ENCODE peak calls at places on chromosome 4, in seven cellular contexts. One of them, this sample, is unnamed.

GRCh38 chr4:123825596-123826291 is 429.1 kb downstream of the SPRY1 start:
- DNase-seq in H1: no peak
- DNase-seq in MCF 10A: peak; percentile 47
- DNase-seq in foreskin fibroblast: peak; percentile 90
- DNase-seq in testis: no peak
- DNase-seq in neural crest cell: no peak
- DNase-seq in suprapubic skin: no peak
- DNase-seq in this sample: no peak

GRCh38 chr4:58063761-58064160 is 953.6 kb upstream of the IGFBP7 start:
- DNase-seq in H1: no peak
- DNase-seq in MCF 10A: peak; percentile 1
- DNase-seq in foreskin fibroblast: no peak
- DNase-seq in testis: no peak
- DNase-seq in neural crest cell: no peak
- DNase-seq in suprapubic skin: no peak
- DNase-seq in this sample: no peak

GRCh38 chr4:54187148-54187547 is 41.9 kb upstream of the PDGFRA start:
- DNase-seq in H1: no peak
- DNase-seq in MCF 10A: no peak
- DNase-seq in foreskin fibroblast: no peak
- DNase-seq in testis: peak; percentile 82
- DNase-seq in neural crest cell: no peak
- DNase-seq in suprapubic skin: no peak
- DNase-seq in this sample: no peak

GRCh38 chr4:102180080-102180479 is 165.2 kb downstream of the SLC39A8 start:
- DNase-seq in H1: no peak
- DNase-seq in MCF 10A: no peak
- DNase-seq in foreskin fibroblast: no peak
- DNase-seq in testis: no peak
- DNase-seq in neural crest cell: no peak
- DNase-seq in suprapubic skin: no peak
- DNase-seq in this sample: no peak

GRCh38 chr4:3224971-3225850 is 23.7 kb upstream of the MSANTD1 start:
- DNase-seq in H1: no peak
- DNase-seq in MCF 10A: no peak
- DNase-seq in foreskin fibroblast: no peak
- DNase-seq in testis: no peak
- DNase-seq in neural crest cell: no peak
- DNase-seq in suprapubic skin: no peak
- DNase-seq in this sample: no peak

GRCh38 chr4:67459164-67459563 is 86.1 kb downstream of the CENPC start:
- DNase-seq in H1: no peak
- DNase-seq in MCF 10A: peak; percentile 8
- DNase-seq in foreskin fibroblast: no peak
- DNase-seq in testis: no peak
- DNase-seq in neural crest cell: no peak
- DNase-seq in suprapubic skin: no peak
- DNase-seq in this sample: no peak

GRCh38 chr4:144578681-144579080 is 67.3 kb upstream of the HHIP start:
- DNase-seq in H1: no peak
- DNase-seq in MCF 10A: no peak
- DNase-seq in foreskin fibroblast: peak; percentile 67
- DNase-seq in testis: no peak
- DNase-seq in neural crest cell: no peak
- DNase-seq in suprapubic skin: no peak
- DNase-seq in this sample: no peak

GRCh38 chr4:17814140-17814539 is 3.4 kb downstream of the NCAPG start:
- DNase-seq in H1: no peak
- DNase-seq in MCF 10A: peak; percentile 38
- DNase-seq in foreskin fibroblast: peak; percentile 40
- DNase-seq in testis: no peak
- DNase-seq in neural crest cell: no peak
- DNase-seq in suprapubic skin: no peak
- DNase-seq in this sample: no peak

GRCh38 chr4:54493862-54494261 is 163.9 kb upstream of the KIT start:
- DNase-seq in H1: no peak
- DNase-seq in MCF 10A: peak; percentile 16
- DNase-seq in foreskin fibroblast: peak; percentile 47
- DNase-seq in testis: no peak
- DNase-seq in neural crest cell: no peak
- DNase-seq in suprapubic skin: no peak
- DNase-seq in this sample: no peak

GRCh38 chr4:153763404-153763803 is 3.6 kb upstream of the RNF175 start:
- DNase-seq in H1: no peak
- DNase-seq in MCF 10A: peak; percentile 54
- DNase-seq in foreskin fibroblast: peak; percentile 28
- DNase-seq in testis: no peak
- DNase-seq in neural crest cell: no peak
- DNase-seq in suprapubic skin: no peak
- DNase-seq in this sample: no peak

GRCh38 chr4:3331511-3332394 is 38.9 kb downstream of the RGS12 start:
- DNase-seq in H1: no peak
- DNase-seq in MCF 10A: no peak
- DNase-seq in foreskin fibroblast: no peak
- DNase-seq in testis: no peak
- DNase-seq in neural crest cell: no peak
- DNase-seq in suprapubic skin: no peak
- DNase-seq in this sample: no peak

GRCh38 chr4:6183740-6184139 is 16.6 kb downstream of the JAKMIP1 start:
- DNase-seq in H1: no peak
- DNase-seq in MCF 10A: no peak
- DNase-seq in foreskin fibroblast: no peak
- DNase-seq in testis: no peak
- DNase-seq in neural crest cell: no peak
- DNase-seq in suprapubic skin: no peak
- DNase-seq in this sample: no peak

GRCh38 chr4:189084671-189085070 is 856.0 kb upstream of the FRG1 start:
- DNase-seq in H1: no peak
- DNase-seq in MCF 10A: peak; percentile 44
- DNase-seq in foreskin fibroblast: no peak
- DNase-seq in testis: no peak
- DNase-seq in neural crest cell: no peak
- DNase-seq in suprapubic skin: no peak
- DNase-seq in this sample: no peak

GRCh38 chr4:19623866-19624265 is 627.8 kb upstream of the SLIT2 start:
- DNase-seq in H1: no peak
- DNase-seq in MCF 10A: peak; percentile 27
- DNase-seq in foreskin fibroblast: peak; percentile 47
- DNase-seq in testis: no peak
- DNase-seq in neural crest cell: no peak
- DNase-seq in suprapubic skin: no peak
- DNase-seq in this sample: no peak

GRCh38 chr4:179307297-179308136 is 1865.3 kb upstream of the AGA start:
- DNase-seq in H1: no peak
- DNase-seq in MCF 10A: peak; percentile 69
- DNase-seq in foreskin fibroblast: peak; percentile 2
- DNase-seq in testis: peak; percentile 74
- DNase-seq in neural crest cell: peak; percentile 59
- DNase-seq in suprapubic skin: no peak
- DNase-seq in this sample: no peak

GRCh38 chr4:41212221-41213203 is 1.8 kb downstream of the APBB2 start:
- DNase-seq in H1: no peak
- DNase-seq in MCF 10A: peak; percentile 87
- DNase-seq in foreskin fibroblast: peak; percentile 90
- DNase-seq in testis: peak; percentile 46
- DNase-seq in neural crest cell: no peak
- DNase-seq in suprapubic skin: no peak
- DNase-seq in this sample: no peak

GRCh38 chr4:110059556-110060191 is 138.7 kb downstream of the ELOVL6 start:
- DNase-seq in H1: no peak
- DNase-seq in MCF 10A: peak; percentile 30
- DNase-seq in foreskin fibroblast: peak; percentile 80
- DNase-seq in testis: no peak
- DNase-seq in neural crest cell: no peak
- DNase-seq in suprapubic skin: no peak
- DNase-seq in this sample: no peak

GRCh38 chr4:122827258-122827887 is 742 bp downstream of the FGF2 start:
- DNase-seq in H1: no peak
- DNase-seq in MCF 10A: peak; percentile 47
- DNase-seq in foreskin fibroblast: peak; percentile 83
- DNase-seq in testis: peak; percentile 33
- DNase-seq in neural crest cell: peak; percentile 41
- DNase-seq in suprapubic skin: peak; percentile 75
- DNase-seq in this sample: peak; percentile 43

GRCh38 chr4:21982087-21982486 is 33.5 kb upstream of the KCNIP4 start:
- DNase-seq in H1: no peak
- DNase-seq in MCF 10A: no peak
- DNase-seq in foreskin fibroblast: no peak
- DNase-seq in testis: no peak
- DNase-seq in neural crest cell: no peak
- DNase-seq in suprapubic skin: no peak
- DNase-seq in this sample: no peak

GRCh38 chr4:125650557-125650956 is 335.8 kb downstream of the FAT4 start:
- DNase-seq in H1: no peak
- DNase-seq in MCF 10A: no peak
- DNase-seq in foreskin fibroblast: peak; percentile 15
- DNase-seq in testis: no peak
- DNase-seq in neural crest cell: no peak
- DNase-seq in suprapubic skin: no peak
- DNase-seq in this sample: no peak

GRCh38 chr4:136634121-136634520 is 898.2 kb downstream of the PCDH18 start:
- DNase-seq in H1: no peak
- DNase-seq in MCF 10A: no peak
- DNase-seq in foreskin fibroblast: no peak
- DNase-seq in testis: no peak
- DNase-seq in neural crest cell: no peak
- DNase-seq in suprapubic skin: no peak
- DNase-seq in this sample: no peak

GRCh38 chr4:40699648-40700047 is 50.1 kb upstream of the NSUN7 start:
- DNase-seq in H1: no peak
- DNase-seq in MCF 10A: no peak
- DNase-seq in foreskin fibroblast: no peak
- DNase-seq in testis: no peak
- DNase-seq in neural crest cell: no peak
- DNase-seq in suprapubic skin: no peak
- DNase-seq in this sample: no peak

GRCh38 chr4:94410678-94411206 is 41.0 kb upstream of the PDLIM5 start:
- DNase-seq in H1: no peak
- DNase-seq in MCF 10A: peak; percentile 99
- DNase-seq in foreskin fibroblast: peak; percentile 43
- DNase-seq in testis: peak; percentile 41
- DNase-seq in neural crest cell: no peak
- DNase-seq in suprapubic skin: no peak
- DNase-seq in this sample: no peak

GRCh38 chr4:73836373-73837269 is at the start of gene CXCL6:
- DNase-seq in H1: no peak
- DNase-seq in MCF 10A: no peak
- DNase-seq in foreskin fibroblast: peak; percentile 66
- DNase-seq in testis: peak; percentile 21
- DNase-seq in neural crest cell: peak; percentile 36
- DNase-seq in suprapubic skin: peak; percentile 65
- DNase-seq in this sample: no peak

GRCh38 chr4:108829981-108830492 is 67.2 kb upstream of the ETNPPL start:
- DNase-seq in H1: no peak
- DNase-seq in MCF 10A: no peak
- DNase-seq in foreskin fibroblast: peak; percentile 22
- DNase-seq in testis: no peak
- DNase-seq in neural crest cell: no peak
- DNase-seq in suprapubic skin: no peak
- DNase-seq in this sample: no peak

GRCh38 chr4:81607947-81608346 is 136.2 kb upstream of the RASGEF1B start:
- DNase-seq in H1: no peak
- DNase-seq in MCF 10A: peak; percentile 33
- DNase-seq in foreskin fibroblast: peak; percentile 66
- DNase-seq in testis: no peak
- DNase-seq in neural crest cell: no peak
- DNase-seq in suprapubic skin: no peak
- DNase-seq in this sample: no peak

GRCh38 chr4:158540125-158540907 is 18.6 kb downstream of the RXFP1 start:
- DNase-seq in H1: no peak
- DNase-seq in MCF 10A: peak; percentile 20
- DNase-seq in foreskin fibroblast: peak; percentile 13
- DNase-seq in testis: no peak
- DNase-seq in neural crest cell: no peak
- DNase-seq in suprapubic skin: no peak
- DNase-seq in this sample: no peak

GRCh38 chr4:78645853-78646757 is 94.5 kb downstream of the ANXA3 start:
- DNase-seq in H1: no peak
- DNase-seq in MCF 10A: peak; percentile 94
- DNase-seq in foreskin fibroblast: peak; percentile 96
- DNase-seq in testis: peak; percentile 81
- DNase-seq in neural crest cell: no peak
- DNase-seq in suprapubic skin: peak; percentile 90
- DNase-seq in this sample: no peak

GRCh38 chr4:99966692-99967091 is 16.6 kb upstream of the H2AZ1 start:
- DNase-seq in H1: no peak
- DNase-seq in MCF 10A: peak; percentile 22
- DNase-seq in foreskin fibroblast: peak; percentile 62
- DNase-seq in testis: no peak
- DNase-seq in neural crest cell: no peak
- DNase-seq in suprapubic skin: no peak
- DNase-seq in this sample: no peak

DNA sequence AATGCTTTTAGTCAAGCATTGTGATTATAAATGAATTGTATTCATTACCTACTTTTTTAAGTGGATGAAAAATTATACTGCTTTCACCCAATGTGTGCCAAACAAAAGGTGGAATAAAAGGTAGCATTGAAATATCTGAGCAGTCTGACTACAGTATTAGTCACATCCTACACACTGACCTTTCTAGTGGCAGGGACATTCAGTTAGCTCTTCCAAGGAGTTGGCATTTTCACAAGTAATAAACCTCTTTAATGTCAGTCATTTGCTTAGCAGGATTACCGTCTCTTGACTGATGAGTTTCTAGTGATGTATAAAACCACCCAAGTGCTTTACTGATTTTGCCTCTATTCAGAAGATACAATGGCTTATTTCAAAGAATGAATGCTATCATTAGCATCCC is 687.9 kb downstream of the ARAP2 start:
- DNase-seq in H1: no peak
- DNase-seq in MCF 10A: peak; percentile 39
- DNase-seq in foreskin fibroblast: no peak
- DNase-seq in testis: no peak
- DNase-seq in neural crest cell: no peak
- DNase-seq in suprapubic skin: no peak
- DNase-seq in this sample: no peak
- TF ChIP-seq CTCF in H1: no peak
- TF ChIP-seq CTCF in MCF 10A: no peak
- TF ChIP-seq CTCF in foreskin fibroblast: no peak
- TF ChIP-seq CTCF in testis: no peak
- TF ChIP-seq CTCF in neural crest cell: no peak
- TF ChIP-seq CTCF in suprapubic skin: no peak
- TF ChIP-seq CTCF in this sample: no peak

GRCh38 chr4:7474320-7474719 is 39.6 kb upstream of the PSAPL1 start:
- DNase-seq in H1: no peak
- DNase-seq in MCF 10A: no peak
- DNase-seq in foreskin fibroblast: no peak
- DNase-seq in testis: no peak
- DNase-seq in neural crest cell: no peak
- DNase-seq in suprapubic skin: no peak
- DNase-seq in this sample: no peak
- TF ChIP-seq CTCF in H1: no peak
- TF ChIP-seq CTCF in MCF 10A: no peak
- TF ChIP-seq CTCF in foreskin fibroblast: no peak
- TF ChIP-seq CTCF in testis: no peak
- TF ChIP-seq CTCF in neural crest cell: no peak
- TF ChIP-seq CTCF in suprapubic skin: no peak
- TF ChIP-seq CTCF in this sample: no peak

GRCh38 chr4:154807042-154807630 is 26.1 kb downstream of the RBM46 start:
- DNase-seq in H1: no peak
- DNase-seq in MCF 10A: peak; percentile 48
- DNase-seq in foreskin fibroblast: peak; percentile 57
- DNase-seq in testis: no peak
- DNase-seq in neural crest cell: no peak
- DNase-seq in suprapubic skin: no peak
- DNase-seq in this sample: no peak
- TF ChIP-seq CTCF in H1: no peak
- TF ChIP-seq CTCF in MCF 10A: peak; percentile 84
- TF ChIP-seq CTCF in foreskin fibroblast: peak; percentile 48
- TF ChIP-seq CTCF in testis: peak; percentile 60
- TF ChIP-seq CTCF in neural crest cell: peak; percentile 81
- TF ChIP-seq CTCF in suprapubic skin: no peak
- TF ChIP-seq CTCF in this sample: no peak

GRCh38 chr4:174259580-174259979 is 23.9 kb downstream of the FBXO8 start:
- DNase-seq in H1: no peak
- DNase-seq in MCF 10A: no peak
- DNase-seq in foreskin fibroblast: no peak
- DNase-seq in testis: no peak
- DNase-seq in neural crest cell: no peak
- DNase-seq in suprapubic skin: no peak
- DNase-seq in this sample: no peak
- TF ChIP-seq CTCF in H1: no peak
- TF ChIP-seq CTCF in MCF 10A: no peak
- TF ChIP-seq CTCF in foreskin fibroblast: no peak
- TF ChIP-seq CTCF in testis: no peak
- TF ChIP-seq CTCF in neural crest cell: no peak
- TF ChIP-seq CTCF in suprapubic skin: no peak
- TF ChIP-seq CTCF in this sample: no peak

This sample was measured in activated B cell treated with CpG ODN at 0.5 μM for 24 hours.